ENCODE peak calls at places on chromosomes 5 and 9, in seven cellular contexts. B is ACHN, T is HFF-Myc, Y is IMR-90, H is iris pigment epithelial cell, E is PC-3, Q is NCI-H1417. U is an unnamed sample.
A peak's percentile ranks its signal among the peaks of the same experiment; 100 is the strongest.

GRCh38 chr5:7628248-7628647 is 222.7 kb downstream of the CFAP90 start:
- DNase-seq in B (no peak), T (no peak), Y (no peak), H (no peak), E (no peak), Q (no peak), U (no peak)

GRCh38 chr9:128124873-128125574 is 2.5 kb downstream of the PTGES2 start:
- DNase-seq in B (peak; percentile 66), T (peak; percentile 31), Y (peak; percentile 45), H (peak; percentile 60), E (peak; percentile 57), Q (peak; percentile 45), U (peak; percentile 15)

GRCh38 chr5:87151547-87151946 is 116.1 kb upstream of the RASA1 start:
- DNase-seq in B (peak; percentile 85), T (peak; percentile 78), Y (peak; percentile 97), H (peak; percentile 96), E (peak; percentile 97), Q (no peak), U (peak; percentile 83)

GRCh38 chr9:98808879-98809278 is 1.4 kb downstream of the GALNT12 start:
- DNase-seq in B (no peak), T (no peak), Y (no peak), H (no peak), E (peak; percentile 31), Q (no peak), U (no peak)

GRCh38 chr5:161403121-161403520 is 143.4 kb downstream of the GABRB2 start:
- DNase-seq in B (no peak), T (no peak), Y (no peak), H (no peak), E (no peak), Q (no peak), U (no peak)

GRCh38 chr5:122312670-122312988 is 592 bp downstream of the SNCAIP start:
- DNase-seq in B (peak; percentile 0), T (no peak), Y (peak; percentile 40), H (peak; percentile 35), E (no peak), Q (peak; percentile 72), U (no peak)

GRCh38 chr5:96037128-96037527 is 75.5 kb upstream of the ELL2 start:
- DNase-seq in B (no peak), T (no peak), Y (peak; percentile 59), H (peak; percentile 78), E (peak; percentile 80), Q (no peak), U (no peak)

GRCh38 chr9:76027426-76027825 is 137.0 kb downstream of the PCSK5 start:
- DNase-seq in B (no peak), T (no peak), Y (peak; percentile 16), H (peak; percentile 18), E (no peak), Q (no peak), U (no peak)

GRCh38 chr5:33736510-33736909 is 155.3 kb downstream of the ADAMTS12 start:
- DNase-seq in B (no peak), T (peak; percentile 50), Y (peak; percentile 95), H (peak; percentile 93), E (peak; percentile 24), Q (no peak), U (peak; percentile 75)

GRCh38 chr5:90645024-90645610 is 86.5 kb downstream of the ADGRV1 start:
- DNase-seq in B (no peak), T (peak; percentile 1), Y (no peak), H (peak; percentile 4), E (no peak), Q (no peak), U (no peak)

U was measured in AG04450.